ENCODE peak calls at places on chromosomes 11 and 22, in nine cellular contexts. G, Z, M, P, J, K, R, T and Q are unnamed samples.

GRCh38 chr22:31829505-31829904 is 75.7 kb downstream of the DEPDC5 start:
- DNase-seq in G (no peak), Z (peak; percentile 22), M (no peak), P (peak; percentile 19), J (peak; percentile 96), K (peak; percentile 90), R (no peak), T (peak; percentile 23), Q (no peak)

GRCh38 chr11:44790211-44790610 is 63.4 kb downstream of the TSPAN18 start:
- DNase-seq in G (no peak), Z (no peak), M (no peak), P (no peak), J (no peak), K (no peak), R (no peak), T (no peak), Q (no peak)

GRCh38 chr22:36795633-36796032 is 19.7 kb upstream of the IFT27 start:
- DNase-seq in G (no peak), Z (no peak), M (no peak), P (no peak), J (no peak), K (no peak), R (no peak), T (no peak), Q (no peak)

GRCh38 chr11:132792341-132793140 is 739.8 kb downstream of the OPCML start:
- DNase-seq in G (no peak), Z (no peak), M (no peak), P (no peak), J (no peak), K (no peak), R (no peak), T (no peak), Q (no peak)

GRCh38 chr11:121194731-121195596 is 93.9 kb downstream of the TECTA start:
- DNase-seq in G (peak; percentile 45), Z (peak; percentile 34), M (peak; percentile 41), P (peak; percentile 36), J (peak; percentile 57), K (peak; percentile 18), R (peak; percentile 64), T (peak; percentile 72), Q (peak; percentile 72)

GRCh38 chr11:129457321-129457720 is 81.7 kb downstream of the BARX2 start:
- DNase-seq in G (no peak), Z (no peak), M (no peak), P (no peak), J (no peak), K (no peak), R (no peak), T (no peak), Q (no peak)

GRCh38 chr22:27866136-27867091 is 52.6 kb downstream of the PITPNB start:
- DNase-seq in G (no peak), Z (no peak), M (peak; percentile 67), P (no peak), J (peak; percentile 92), K (peak; percentile 77), R (no peak), T (no peak), Q (no peak)

GRCh38 chr11:106160494-106160893 is 83.0 kb downstream of the AASDHPPT start:
- DNase-seq in G (no peak), Z (no peak), M (no peak), P (no peak), J (peak; percentile 2), K (no peak), R (no peak), T (no peak), Q (peak; percentile 12)

GRCh38 chr11:72591785-72592490 is 82.3 kb downstream of the PDE2A start:
- DNase-seq in G (peak; percentile 74), Z (peak; percentile 19), M (no peak), P (no peak), J (no peak), K (no peak), R (peak; percentile 81), T (no peak), Q (peak; percentile 76)

GRCh38 chr11:9052316-9052715 is 39.1 kb downstream of the SCUBE2 start:
- DNase-seq in G (no peak), Z (no peak), M (no peak), P (no peak), J (no peak), K (no peak), R (no peak), T (no peak), Q (no peak)

GRCh38 chr22:44709881-44710400 is 7.9 kb downstream of the PRR5 start:
- DNase-seq in G (peak; percentile 58), Z (peak; percentile 19), M (no peak), P (no peak), J (no peak), K (no peak), R (no peak), T (no peak), Q (no peak)

GRCh38 chr22:46865052-46865434 is 102.6 kb downstream of the TBC1D22A start:
- DNase-seq in G (no peak), Z (no peak), M (no peak), P (no peak), J (no peak), K (no peak), R (no peak), T (no peak), Q (no peak)

GRCh38 chr11:125351045-125351867 is 144.8 kb downstream of the FEZ1 start:
- DNase-seq in G (no peak), Z (no peak), M (no peak), P (no peak), J (no peak), K (no peak), R (no peak), T (no peak), Q (no peak)

GRCh38 chr11:64799256-64799924 is 3.6 kb downstream of the MAP4K2 start:
- DNase-seq in G (no peak), Z (no peak), M (no peak), P (no peak), J (no peak), K (no peak), R (no peak), T (no peak), Q (no peak)

GRCh38 chr22:39317084-39317755 is 2.2 kb downstream of the RPL3 start:
- DNase-seq in G (no peak), Z (no peak), M (no peak), P (no peak), J (peak; percentile 57), K (no peak), R (peak; percentile 96), T (no peak), Q (peak; percentile 72)

GRCh38 chr22:50434849-50435700 is 39.8 kb downstream of the SBF1 start:
- DNase-seq in G (no peak), Z (no peak), M (no peak), P (no peak), J (no peak), K (no peak), R (no peak), T (no peak), Q (no peak)

GRCh38 chr11:131675489-131675888 is 305.1 kb downstream of the NTM start:
- DNase-seq in G (no peak), Z (no peak), M (no peak), P (no peak), J (peak; percentile 12), K (no peak), R (no peak), T (no peak), Q (no peak)

GRCh38 chr11:35158371-35159081 is 19.6 kb downstream of the CD44 start:
- DNase-seq in G (no peak), Z (no peak), M (peak; percentile 72), P (no peak), J (no peak), K (no peak), R (no peak), T (no peak), Q (no peak)

GRCh38 chr11:73334244-73335203 is 26.4 kb downstream of the ARHGEF17 start:
- DNase-seq in G (no peak), Z (no peak), M (peak; percentile 89), P (peak; percentile 63), J (peak; percentile 95), K (no peak), R (peak; percentile 35), T (peak; percentile 68), Q (no peak)

GRCh38 chr22:40855960-40856512 is 403 bp downstream of the ST13 start:
- DNase-seq in G (no peak), Z (no peak), M (peak; percentile 34), P (peak; percentile 21), J (peak; percentile 36), K (no peak), R (peak; percentile 43), T (peak; percentile 7), Q (peak; percentile 28)

GRCh38 chr11:69203901-69204245 is 48.1 kb downstream of the SMIM38 start:
- DNase-seq in G (no peak), Z (no peak), M (peak; percentile 16), P (no peak), J (no peak), K (no peak), R (no peak), T (no peak), Q (no peak)